ENCODE peak calls at places on chromosomes 2 and 18, in four cellular contexts. I is adipocyte, P is PC-3, U is stomach. Q is an unnamed sample.

GRCh38 chr2:216989335-216990129 is 129.7 kb upstream of the TNP1 start:
- DNase-seq in I (no peak), P (peak; percentile 29), U (no peak), Q (no peak)

GRCh38 chr2:99821039-99821438 is 321.4 kb downstream of the AFF3 start:
- DNase-seq in I (no peak), P (peak; percentile 42), U (no peak), Q (no peak)

GRCh38 chr2:205680067-205680466 is 2.2 kb upstream of the NRP2 start:
- DNase-seq in I (peak; percentile 90), P (peak; percentile 96), U (peak; percentile 39), Q (peak; percentile 79)

GRCh38 chr2:217413193-217413592 is 553.3 kb upstream of the TNP1 start:
- DNase-seq in I (no peak), P (no peak), U (no peak), Q (no peak)

GRCh38 chr18:59898609-59899297 is 1.0 kb upstream of the PMAIP1 start:
- DNase-seq in I (no peak), P (no peak), U (no peak), Q (no peak)

GRCh38 chr2:61995059-61995458 is 89.6 kb downstream of the COMMD1 start:
- DNase-seq in I (no peak), P (no peak), U (no peak), Q (no peak)

GRCh38 chr18:62566199-62566598 is 43.4 kb downstream of the ZCCHC2 start:
- DNase-seq in I (no peak), P (peak; percentile 42), U (peak; percentile 43), Q (peak; percentile 58)

GRCh38 chr18:58570360-58571064 is 58.4 kb downstream of the ALPK2 start:
- DNase-seq in I (no peak), P (no peak), U (no peak), Q (no peak)

GRCh38 chr2:43426305-43427031 is 169.4 kb downstream of the THADA start:
- DNase-seq in I (peak; percentile 94), P (peak; percentile 98), U (peak; percentile 63), Q (no peak)

GRCh38 chr2:204027105-204027504 is 90.5 kb downstream of the ICOS start:
- DNase-seq in I (no peak), P (peak; percentile 64), U (no peak), Q (no peak)

GRCh38 chr18:55833543-55833942 is 245.6 kb upstream of the TCF4 start:
- DNase-seq in I (peak; percentile 93), P (peak; percentile 98), U (no peak), Q (no peak)

GRCh38 chr2:168203762-168204693 is 43.4 kb downstream of the STK39 start:
- DNase-seq in I (no peak), P (no peak), U (no peak), Q (peak; percentile 46)

GRCh38 chr2:65263257-65263656 is 35.6 kb downstream of the ACTR2 start:
- DNase-seq in I (no peak), P (peak; percentile 36), U (no peak), Q (no peak)

GRCh38 chr18:72468011-72468710 is 76.0 kb downstream of the CBLN2 start:
- DNase-seq in I (no peak), P (no peak), U (no peak), Q (no peak)

GRCh38 chr2:138329591-138329990 is 172.0 kb upstream of the SPOPL start:
- DNase-seq in I (no peak), P (no peak), U (no peak), Q (no peak)

GRCh38 chr2:171878481-171878993 is 15.5 kb downstream of the SLC25A12 start:
- DNase-seq in I (peak; percentile 86), P (no peak), U (peak; percentile 29), Q (no peak)

GRCh38 chr2:46385786-46386577 is 88.8 kb downstream of the EPAS1 start:
- DNase-seq in I (peak; percentile 68), P (peak; percentile 94), U (no peak), Q (no peak)

GRCh38 chr2:78993518-78994148 is 31.9 kb upstream of the REG3G start:
- DNase-seq in I (no peak), P (no peak), U (no peak), Q (peak; percentile 34)

GRCh38 chr2:78992807-78993517 is 32.5 kb upstream of the REG3G start:
- DNase-seq in I (no peak), P (no peak), U (peak; percentile 27), Q (peak; percentile 86)

GRCh38 chr2:78994789-78995188 is 30.7 kb upstream of the REG3G start:
- DNase-seq in I (no peak), P (no peak), U (no peak), Q (no peak)

GRCh38 chr2:78992451-78992806 is 33.1 kb upstream of the REG3G start:
- DNase-seq in I (no peak), P (peak; percentile 37), U (no peak), Q (peak; percentile 76)
- H3K4me3 ChIP-seq in I (no peak overlapping the region), P (no peak overlapping the region), U (peak overlapping the region; percentile 37), Q (peak overlapping the region; percentile 38)

DNA sequence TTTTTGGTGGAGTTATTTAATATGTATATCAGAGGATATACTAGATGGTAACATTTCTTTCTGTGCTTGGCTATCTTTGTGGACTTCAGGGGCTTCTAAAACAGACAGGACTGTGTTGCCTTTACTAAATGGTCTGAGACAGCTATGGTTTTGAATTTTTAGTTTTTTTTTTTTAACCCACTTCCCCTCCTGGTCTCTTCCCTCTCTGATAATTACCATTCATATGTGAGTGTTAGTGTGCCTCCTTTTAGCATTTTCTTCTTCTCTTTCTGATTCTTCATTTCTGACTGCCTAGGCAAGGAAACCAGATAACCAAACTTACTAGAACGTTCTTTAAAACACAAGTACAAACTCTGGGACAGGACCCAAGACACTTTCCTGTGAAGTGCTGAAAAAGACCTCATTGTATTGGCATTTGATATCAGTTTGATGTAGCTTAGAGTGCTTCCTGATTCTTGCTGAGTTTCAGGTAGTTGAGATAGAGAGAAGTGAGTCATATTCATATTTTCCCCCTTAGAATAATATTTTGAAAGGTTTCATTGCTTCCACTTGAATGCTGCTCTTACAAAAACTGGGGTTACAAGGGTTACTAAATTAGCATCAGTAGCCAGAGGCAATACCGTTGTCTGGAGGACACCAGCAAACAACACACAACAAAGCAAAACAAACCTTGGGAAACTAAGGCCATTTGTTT is 52.7 kb downstream of the SMAD4 start:
- DNase-seq in I (no peak), P (no peak), U (no peak), Q (no peak)
- H3K36me3 ChIP-seq in I (peaks cover 66% of the 10 kb centered on the region), P (peaks cover 6% of the 10 kb centered on the region), U (peaks cover 89% of the 10 kb centered on the region), Q (peaks cover 8% of the 10 kb centered on the region)

GRCh38 chr2:11554430-11554764 is 20.6 kb downstream of the GREB1 start:
- DNase-seq in I (no peak), P (no peak), U (no peak), Q (no peak)
- H3K4me3 ChIP-seq in I (no peak overlapping the region), P (no peak overlapping the region), U (no peak overlapping the region), Q (no peak overlapping the region)

DNA sequence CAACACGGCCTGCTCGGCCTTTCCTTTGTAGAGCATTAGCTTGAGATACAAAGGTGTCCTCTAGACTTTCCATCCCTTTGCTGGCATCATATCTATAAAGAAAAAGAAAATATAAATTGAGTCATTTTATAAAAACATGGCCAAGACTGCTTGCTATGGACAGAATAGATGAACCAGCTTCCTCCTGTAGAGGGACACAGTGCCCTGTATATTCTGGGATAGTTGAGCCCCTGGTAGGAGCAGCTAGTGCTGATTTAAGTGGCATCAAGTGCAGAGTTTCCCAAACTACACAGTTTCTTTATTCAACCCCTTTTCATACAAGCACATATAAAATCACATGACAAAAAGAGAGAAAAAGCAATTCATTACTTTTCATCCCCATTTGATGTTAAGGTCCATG is 47.9 kb downstream of the GEMIN6 start:
- DNase-seq in I (no peak), P (no peak), U (no peak), Q (no peak)
- H3K36me3 ChIP-seq in I (peaks cover 29% of the 10 kb centered on the region), P (peaks cover 12% of the 10 kb centered on the region), U (peaks cover 76% of the 10 kb centered on the region), Q (peaks cover 5% of the 10 kb centered on the region)

Q was measured in H7.